ENCODE peak calls at places on chromosomes 7 and 10, in eight cellular contexts. O is fibroblast of lung, V is neural progenitor cell, P is astrocyte, D is MM.1S, K is mammary epithelial cell, N is PC-3, B is HCT116. G is an unnamed sample.

GRCh38 chr7:127107601-127108007 is 145.1 kb downstream of the GRM8 start:
- DNase-seq in O (peak), V (peak), P (peak), D (peak), K (peak), N (peak), B (peak), G (peak)

GRCh38 chr10:31739759-31740158 is 188.9 kb downstream of the ARHGAP12 start:
- DNase-seq in O (no peak), V (no peak), P (peak), D (no peak), K (no peak), N (no peak), B (no peak), G (peak)

GRCh38 chr7:45689011-45689796 is 115.0 kb downstream of the ADCY1 start:
- DNase-seq in O (peak), V (no peak), P (peak), D (no peak), K (peak), N (peak), B (no peak), G (no peak)

GRCh38 chr10:122499491-122499941 is 38.2 kb downstream of the HTRA1 start:
- DNase-seq in O (peak), V (no peak), P (no peak), D (no peak), K (no peak), N (no peak), B (no peak), G (no peak)

GRCh38 chr10:29951441-29951931 is 107.9 kb downstream of the JCAD start:
- DNase-seq in O (peak), V (no peak), P (peak), D (no peak), K (peak), N (no peak), B (no peak), G (no peak)

GRCh38 chr10:102646610-102647432 is 2.5 kb downstream of the TRIM8 start:
- DNase-seq in O (peak), V (peak), P (no peak), D (no peak), K (no peak), N (no peak), B (peak), G (peak)

GRCh38 chr7:152076324-152076821 is 50.9 kb downstream of the GALNT11 start:
- DNase-seq in O (peak), V (peak), P (no peak), D (no peak), K (no peak), N (peak), B (peak), G (peak)

GRCh38 chr10:102009801-102010425 is 46.1 kb downstream of the ARMH3 start:
- DNase-seq in O (peak), V (peak), P (peak), D (peak), K (peak), N (peak), B (peak), G (peak)

GRCh38 chr7:43648725-43649406 is 66.0 kb downstream of the STK17A start:
- DNase-seq in O (peak), V (no peak), P (peak), D (peak), K (peak), N (peak), B (no peak), G (no peak)

GRCh38 chr10:48333856-48334255 is 27.4 kb downstream of the MAPK8 start:
- DNase-seq in O (peak), V (no peak), P (no peak), D (no peak), K (peak), N (no peak), B (peak), G (no peak)

GRCh38 chr7:123787227-123788007 is 38.6 kb upstream of the WASL start:
- DNase-seq in O (no peak), V (no peak), P (no peak), D (no peak), K (peak), N (peak), B (no peak), G (no peak)

DNA sequence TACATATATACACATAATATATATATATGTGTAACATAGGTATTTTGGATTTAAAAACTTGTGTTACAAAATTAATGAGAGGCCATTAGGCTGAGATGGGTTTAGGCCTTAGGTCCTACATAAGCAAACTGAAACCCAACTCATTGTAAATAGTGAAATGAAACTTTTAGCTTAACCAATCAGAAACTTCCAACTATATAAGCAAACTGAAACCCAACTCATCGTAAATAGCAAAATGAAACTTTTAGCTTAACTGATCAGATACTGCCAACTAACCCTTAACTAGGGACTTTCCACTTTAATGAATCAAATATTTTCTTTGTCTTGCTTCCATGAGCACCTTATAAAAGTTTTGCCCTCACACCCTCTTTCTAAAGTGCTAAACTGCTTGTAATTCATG is 17.3 kb upstream of the SAMD9L start:
- DNase-seq in O (peak), V (no peak), P (no peak), D (peak), K (peak), N (no peak), B (no peak), G (no peak)
- H3K27ac ChIP-seq in O (no peak), V (no peak), P (no peak), D (peak), K (no peak), N (no peak), B (no peak), G (no peak)

GRCh38 chr7:155460926-155461613 is 3.1 kb downstream of the EN2 start:
- DNase-seq in O (no peak), V (no peak), P (no peak), D (no peak), K (no peak), N (no peak), B (no peak), G (no peak)
- TF ChIP-seq EZH2 in O (peak), V (no peak), P (no peak), D (no peak), K (no peak), N (no peak), B (no peak), G (no peak)

GRCh38 chr7:22378199-22378961 is 21.4 kb upstream of the RAPGEF5 start:
- DNase-seq in O (no peak), V (no peak), P (no peak), D (no peak), K (no peak), N (no peak), B (no peak), G (no peak)
- H3K27ac ChIP-seq in O (no peak), V (no peak), P (no peak), D (no peak), K (no peak), N (no peak), B (no peak), G (no peak)

GRCh38 chr7:1234794-1235500 is 2.3 kb downstream of the UNCX start:
- DNase-seq in O (no peak), V (peak), P (no peak), D (no peak), K (no peak), N (no peak), B (no peak), G (peak)
- TF ChIP-seq EZH2 in O (peak), V (no peak), P (peak), D (no peak), K (peak), N (no peak), B (no peak), G (peak)

DNA sequence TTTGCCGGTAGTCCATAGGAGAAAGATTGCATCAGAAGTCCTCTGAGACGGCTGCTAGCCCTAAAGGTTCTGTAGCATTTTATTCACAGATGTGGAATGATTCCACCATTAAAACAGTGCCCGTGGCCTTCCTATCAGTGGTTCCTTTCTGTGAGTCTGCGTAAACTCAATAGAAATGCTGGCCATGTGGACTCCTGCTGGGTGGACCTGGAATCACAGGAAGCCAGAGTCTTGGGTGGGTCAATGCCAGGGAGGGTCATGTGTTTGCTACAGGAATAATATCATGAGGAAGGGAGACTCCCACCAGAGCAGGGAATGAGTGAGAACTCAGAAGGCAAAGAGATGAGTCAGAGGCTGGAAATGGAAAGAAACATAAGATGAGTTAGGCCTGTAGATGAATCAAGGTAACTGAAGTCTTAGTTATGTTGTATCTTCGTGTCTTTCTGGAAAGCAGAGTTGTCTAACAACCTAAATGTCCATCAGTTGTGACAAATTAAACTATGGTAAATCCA is 410.4 kb upstream of the AUTS2 start:
- DNase-seq in O (no peak), V (no peak), P (no peak), D (no peak), K (no peak), N (no peak), B (no peak), G (no peak)
- H3K27ac ChIP-seq in O (no peak), V (no peak), P (no peak), D (no peak), K (no peak), N (no peak), B (no peak), G (no peak)

DNA sequence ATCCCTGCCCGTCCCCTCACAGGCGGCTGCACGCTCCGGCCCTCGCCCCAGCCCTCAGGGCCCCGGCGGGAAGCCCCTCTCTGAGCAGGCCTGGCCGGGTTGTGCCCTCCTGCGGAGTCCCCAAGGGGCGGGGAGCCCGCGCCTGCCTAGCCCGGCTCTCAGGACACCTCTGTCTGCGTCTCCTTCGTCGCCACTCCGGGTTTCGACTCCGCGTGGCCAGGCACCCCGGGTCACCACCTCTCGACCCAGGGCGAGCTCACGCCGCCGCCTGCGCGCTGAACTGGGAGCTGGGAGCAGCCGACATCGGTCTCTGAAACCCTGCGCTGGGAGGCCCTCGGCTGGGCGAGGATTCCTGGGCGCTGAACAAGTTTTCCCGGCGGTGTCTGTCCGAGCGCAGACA is 6.2 kb upstream of the OGDHL start:
- DNase-seq in O (no peak), V (no peak), P (no peak), D (no peak), K (no peak), N (no peak), B (no peak), G (no peak)
- TF ChIP-seq EZH2 in O (peak), V (no peak), P (peak), D (no peak), K (no peak), N (no peak), B (no peak), G (no peak)

GRCh38 chr7:1651031-1651446 is 19.0 kb upstream of the ELFN1 start:
- DNase-seq in O (no peak), V (no peak), P (no peak), D (no peak), K (no peak), N (no peak), B (no peak), G (no peak)
- H3K27ac ChIP-seq in O (no peak), V (no peak), P (no peak), D (no peak), K (no peak), N (no peak), B (no peak), G (no peak)

DNA sequence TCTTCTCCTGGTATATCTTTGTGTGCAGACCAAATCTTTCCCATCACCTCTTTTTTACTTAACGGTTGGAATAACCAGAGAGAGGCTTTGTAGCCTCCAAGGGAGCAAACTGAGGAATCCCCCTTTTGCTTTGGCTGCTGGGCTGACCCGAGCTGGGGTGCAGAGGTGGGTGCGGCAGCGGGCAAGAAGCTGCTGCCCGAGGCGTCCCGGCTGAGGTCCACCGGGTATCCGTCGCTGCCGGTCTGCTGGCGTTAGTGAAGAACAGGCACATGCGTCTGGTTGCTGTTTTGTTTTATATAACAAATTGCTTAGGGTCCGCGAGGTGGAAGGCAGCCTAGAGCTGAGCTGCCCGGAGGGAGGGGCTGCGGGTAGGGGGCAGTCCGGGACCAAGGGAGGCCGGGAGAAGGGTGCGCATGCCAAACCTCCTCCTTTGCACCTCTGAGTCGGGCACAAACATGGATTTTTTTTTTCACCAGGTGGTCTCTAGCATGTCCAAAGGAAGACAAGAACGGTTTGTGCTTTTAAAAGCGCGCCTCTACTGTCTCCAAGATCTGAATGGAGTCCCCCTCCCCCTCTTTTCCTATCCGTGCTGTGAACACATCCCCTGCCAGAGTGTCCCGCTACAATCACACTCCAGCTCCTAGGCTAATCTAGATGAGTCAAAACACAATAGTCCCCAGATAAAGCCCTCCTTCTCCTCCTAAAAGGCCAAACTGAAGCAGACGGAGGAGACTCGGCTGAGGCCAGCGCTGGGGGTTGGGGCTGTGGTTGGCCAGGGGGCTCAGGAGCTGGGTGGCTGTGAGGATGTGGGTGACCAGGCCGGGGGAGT is 6.8 kb upstream of the GATA3 start:
- DNase-seq in O (no peak), V (peak), P (no peak), D (no peak), K (no peak), N (no peak), B (no peak), G (no peak)
- TF ChIP-seq EZH2 in O (no peak), V (peak), P (peak), D (no peak), K (no peak), N (no peak), B (no peak), G (peak)

DNA sequence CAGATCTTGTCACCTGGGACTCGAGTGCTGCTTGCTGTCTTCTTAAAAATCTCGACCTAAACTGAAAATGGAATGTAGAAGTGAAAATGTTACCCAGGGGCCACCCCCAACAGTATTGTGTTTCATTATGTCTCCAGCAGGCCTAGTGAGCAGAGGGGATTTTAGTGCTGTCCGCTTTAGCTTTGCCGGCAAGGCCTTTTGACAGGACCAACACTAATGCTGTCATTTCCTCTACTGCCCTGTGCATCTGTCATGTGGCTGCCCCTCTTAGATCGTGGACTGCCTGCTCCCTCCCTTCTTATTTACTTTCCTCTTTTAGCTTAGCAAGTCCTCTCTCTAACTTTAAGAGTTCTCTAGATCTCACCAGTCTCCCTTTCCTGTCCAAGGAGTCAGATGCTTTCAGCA is 639.9 kb downstream of the AUTS2 start:
- DNase-seq in O (no peak), V (peak), P (no peak), D (peak), K (no peak), N (no peak), B (no peak), G (no peak)
- H3K27ac ChIP-seq in O (no peak), V (no peak), P (no peak), D (peak), K (no peak), N (no peak), B (no peak), G (no peak)

GRCh38 chr7:157003445-157004049 is 6.9 kb downstream of the MNX1 start:
- DNase-seq in O (no peak), V (peak), P (no peak), D (peak), K (no peak), N (no peak), B (no peak), G (no peak)

GRCh38 chr7:157002819-157003421 is 7.5 kb downstream of the MNX1 start:
- DNase-seq in O (no peak), V (peak), P (no peak), D (peak), K (no peak), N (no peak), B (no peak), G (no peak)

GRCh38 chr7:157004839-157005455 is 5.5 kb downstream of the MNX1 start:
- DNase-seq in O (no peak), V (no peak), P (no peak), D (peak), K (no peak), N (no peak), B (no peak), G (no peak)

GRCh38 chr7:157005456-157006204 is 4.8 kb downstream of the MNX1 start:
- DNase-seq in O (no peak), V (peak), P (no peak), D (no peak), K (no peak), N (no peak), B (no peak), G (no peak)

GRCh38 chr7:157004050-157004838 is 6.2 kb downstream of the MNX1 start:
- DNase-seq in O (peak), V (peak), P (peak), D (peak), K (no peak), N (no peak), B (no peak), G (no peak)
- TF ChIP-seq EZH2 in O (peak), V (peak), P (peak), D (no peak), K (no peak), N (no peak), B (no peak), G (peak)